ENCODE peak calls at places on chromosomes 13 and 19, in four cellular contexts. One of them, this sample, is unnamed.

GRCh38 chr19:15864824-15865223 is 33.0 kb downstream of the CYP4F2 start:
- DNase-seq in GM23338: no peak
- DNase-seq in MCF 10A: no peak
- DNase-seq in progenitor cell of endocrine pancreas: no peak
- DNase-seq in this sample: no peak

GRCh38 chr13:43303040-43303729 is 279.8 kb downstream of the DNAJC15 start:
- DNase-seq in GM23338: peak
- DNase-seq in MCF 10A: peak
- DNase-seq in progenitor cell of endocrine pancreas: peak
- DNase-seq in this sample: peak

GRCh38 chr19:39913682-39914333 is 20.6 kb downstream of the FCGBP start:
- DNase-seq in GM23338: no peak
- DNase-seq in MCF 10A: no peak
- DNase-seq in progenitor cell of endocrine pancreas: no peak
- DNase-seq in this sample: no peak

GRCh38 chr19:23777216-23777615 is 18.5 kb upstream of the ZNF681 start:
- DNase-seq in GM23338: no peak
- DNase-seq in MCF 10A: no peak
- DNase-seq in progenitor cell of endocrine pancreas: no peak
- DNase-seq in this sample: no peak

GRCh38 chr19:52600639-52601024 is 30.5 kb downstream of the ZNF701 start:
- DNase-seq in GM23338: peak
- DNase-seq in MCF 10A: no peak
- DNase-seq in progenitor cell of endocrine pancreas: peak
- DNase-seq in this sample: no peak

GRCh38 chr13:82791035-82791434 is 1091.2 kb downstream of the SLITRK1 start:
- DNase-seq in GM23338: no peak
- DNase-seq in MCF 10A: peak
- DNase-seq in progenitor cell of endocrine pancreas: no peak
- DNase-seq in this sample: no peak

GRCh38 chr19:46812898-46813569 is 24.6 kb upstream of the SLC1A5 start:
- DNase-seq in GM23338: no peak
- DNase-seq in MCF 10A: no peak
- DNase-seq in progenitor cell of endocrine pancreas: no peak
- DNase-seq in this sample: peak

GRCh38 chr19:9986787-9987281 is 23.5 kb downstream of the COL5A3 start:
- DNase-seq in GM23338: peak
- DNase-seq in MCF 10A: no peak
- DNase-seq in progenitor cell of endocrine pancreas: no peak
- DNase-seq in this sample: no peak

GRCh38 chr19:42568006-42568405 is 26.7 kb downstream of the CEACAM8 start:
- DNase-seq in GM23338: no peak
- DNase-seq in MCF 10A: no peak
- DNase-seq in progenitor cell of endocrine pancreas: no peak
- DNase-seq in this sample: no peak

GRCh38 chr19:49455729-49456128 is 2.7 kb downstream of the ALDH16A1 start:
- DNase-seq in GM23338: no peak
- DNase-seq in MCF 10A: peak
- DNase-seq in progenitor cell of endocrine pancreas: no peak
- DNase-seq in this sample: no peak

GRCh38 chr13:42696191-42696590 is 85.2 kb upstream of the FAM216B start:
- DNase-seq in GM23338: no peak
- DNase-seq in MCF 10A: peak
- DNase-seq in progenitor cell of endocrine pancreas: no peak
- DNase-seq in this sample: no peak

GRCh38 chr13:112619730-112620639 is 32.0 kb upstream of the TUBGCP3 start:
- DNase-seq in GM23338: peak
- DNase-seq in MCF 10A: no peak
- DNase-seq in progenitor cell of endocrine pancreas: peak
- DNase-seq in this sample: peak

GRCh38 chr19:4399871-4400768 is at the start of gene SH3GL1:
- DNase-seq in GM23338: peak
- DNase-seq in MCF 10A: peak
- DNase-seq in progenitor cell of endocrine pancreas: peak
- DNase-seq in this sample: peak

GRCh38 chr19:44789943-44790467 is 12.3 kb downstream of the CBLC start:
- DNase-seq in GM23338: no peak
- DNase-seq in MCF 10A: no peak
- DNase-seq in progenitor cell of endocrine pancreas: no peak
- DNase-seq in this sample: no peak

GRCh38 chr13:60351326-60351725 is 45.7 kb upstream of the TDRD3 start:
- DNase-seq in GM23338: no peak
- DNase-seq in MCF 10A: peak
- DNase-seq in progenitor cell of endocrine pancreas: no peak
- DNase-seq in this sample: no peak

GRCh38 chr19:38878575-38879399 is 712 bp upstream of the RINL start:
- DNase-seq in GM23338: peak
- DNase-seq in MCF 10A: no peak
- DNase-seq in progenitor cell of endocrine pancreas: no peak
- DNase-seq in this sample: no peak

GRCh38 chr13:109344552-109345157 is 441.7 kb downstream of the IRS2 start:
- DNase-seq in GM23338: no peak
- DNase-seq in MCF 10A: peak
- DNase-seq in progenitor cell of endocrine pancreas: no peak
- DNase-seq in this sample: no peak

GRCh38 chr13:94318418-94318817 is 161.1 kb downstream of the DCT start:
- DNase-seq in GM23338: no peak
- DNase-seq in MCF 10A: no peak
- DNase-seq in progenitor cell of endocrine pancreas: no peak
- DNase-seq in this sample: no peak

GRCh38 chr13:106573855-106574254 is 5.9 kb upstream of the ARGLU1 start:
- DNase-seq in GM23338: no peak
- DNase-seq in MCF 10A: peak
- DNase-seq in progenitor cell of endocrine pancreas: no peak
- DNase-seq in this sample: no peak

GRCh38 chr13:114264886-114265611 is 16.4 kb upstream of the UPF3A start:
- DNase-seq in GM23338: no peak
- DNase-seq in MCF 10A: no peak
- DNase-seq in progenitor cell of endocrine pancreas: no peak
- DNase-seq in this sample: no peak

GRCh38 chr13:66210677-66211076 is 1019.5 kb downstream of the PCDH9 start:
- DNase-seq in GM23338: no peak
- DNase-seq in MCF 10A: peak
- DNase-seq in progenitor cell of endocrine pancreas: no peak
- DNase-seq in this sample: no peak

GRCh38 chr13:110187501-110188161 is 119.3 kb downstream of the COL4A1 start:
- DNase-seq in GM23338: no peak
- DNase-seq in MCF 10A: peak
- DNase-seq in progenitor cell of endocrine pancreas: no peak
- DNase-seq in this sample: no peak

GRCh38 chr19:40313229-40313983 is 28.3 kb upstream of the AKT2 start:
- DNase-seq in GM23338: no peak
- DNase-seq in MCF 10A: no peak
- DNase-seq in progenitor cell of endocrine pancreas: no peak
- DNase-seq in this sample: no peak

GRCh38 chr13:34942732-34943674 is 933 bp downstream of the NBEA start:
- DNase-seq in GM23338: peak
- DNase-seq in MCF 10A: no peak
- DNase-seq in progenitor cell of endocrine pancreas: peak
- DNase-seq in this sample: peak

GRCh38 chr13:89282241-89282640 is 1611.1 kb downstream of the SLITRK5 start:
- DNase-seq in GM23338: no peak
- DNase-seq in MCF 10A: no peak
- DNase-seq in progenitor cell of endocrine pancreas: no peak
- DNase-seq in this sample: no peak

GRCh38 chr19:44648536-44649370 is 5.0 kb downstream of the PVR start:
- DNase-seq in GM23338: no peak
- DNase-seq in MCF 10A: peak
- DNase-seq in progenitor cell of endocrine pancreas: no peak
- DNase-seq in this sample: no peak

GRCh38 chr13:70795484-70795883 is 687.2 kb upstream of the KLHL1 start:
- DNase-seq in GM23338: no peak
- DNase-seq in MCF 10A: no peak
- DNase-seq in progenitor cell of endocrine pancreas: no peak
- DNase-seq in this sample: no peak

GRCh38 chr13:70792121-70792520 is 683.9 kb upstream of the KLHL1 start:
- DNase-seq in GM23338: peak
- DNase-seq in MCF 10A: no peak
- DNase-seq in progenitor cell of endocrine pancreas: no peak
- DNase-seq in this sample: no peak
- TF ChIP-seq CTCF in GM23338: peak
- TF ChIP-seq CTCF in MCF 10A: no peak
- TF ChIP-seq CTCF in progenitor cell of endocrine pancreas: no peak
- TF ChIP-seq CTCF in this sample: no peak

DNA sequence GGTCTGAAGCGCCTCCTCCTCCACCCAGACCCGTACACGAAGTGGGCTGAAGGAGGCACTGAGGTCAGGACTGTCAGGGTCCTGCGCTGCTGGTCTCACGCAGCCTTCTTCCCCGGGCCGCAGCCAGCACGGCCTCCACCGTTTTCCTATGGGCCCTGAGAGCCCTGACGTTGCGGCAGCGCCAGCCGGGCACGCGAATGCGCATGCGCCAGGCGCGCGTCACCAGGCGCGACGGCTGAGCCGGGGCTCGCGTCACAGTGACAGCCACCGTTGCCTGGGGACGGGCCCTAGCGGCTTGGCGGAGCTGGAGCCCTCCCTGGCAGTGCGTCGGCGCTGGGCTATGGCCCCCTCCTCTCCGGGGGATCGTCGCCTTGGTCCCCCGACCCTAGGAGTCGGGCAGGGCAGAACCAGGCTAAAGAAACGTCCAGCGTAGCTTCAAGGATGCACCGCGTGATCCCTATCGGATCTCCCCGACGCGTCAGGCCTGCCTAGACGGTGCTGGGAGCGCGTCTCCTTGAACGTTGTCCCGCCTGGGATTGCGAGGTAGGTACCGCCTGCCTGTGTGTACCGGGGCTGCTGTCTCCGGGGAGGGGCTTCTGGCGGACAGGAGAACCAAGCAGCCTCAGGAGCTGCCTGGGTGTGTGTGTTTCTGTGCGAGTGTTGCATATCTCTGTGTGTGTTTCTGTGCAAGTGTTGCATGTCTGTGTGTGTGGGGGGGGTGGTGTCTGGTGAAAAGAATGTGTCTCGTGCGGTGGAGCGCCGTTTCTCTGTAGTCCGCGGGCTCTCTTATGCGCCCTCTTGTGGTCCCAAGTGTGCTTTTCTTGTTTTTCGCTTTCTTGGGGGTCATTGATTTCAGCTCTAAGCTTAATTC is 43.2 kb downstream of the ZNF571 start:
- DNase-seq in GM23338: peak
- DNase-seq in MCF 10A: no peak
- DNase-seq in progenitor cell of endocrine pancreas: no peak
- DNase-seq in this sample: no peak
- TF ChIP-seq CTCF in GM23338: peak
- TF ChIP-seq CTCF in MCF 10A: no peak
- TF ChIP-seq CTCF in progenitor cell of endocrine pancreas: no peak
- TF ChIP-seq CTCF in this sample: no peak

DNA sequence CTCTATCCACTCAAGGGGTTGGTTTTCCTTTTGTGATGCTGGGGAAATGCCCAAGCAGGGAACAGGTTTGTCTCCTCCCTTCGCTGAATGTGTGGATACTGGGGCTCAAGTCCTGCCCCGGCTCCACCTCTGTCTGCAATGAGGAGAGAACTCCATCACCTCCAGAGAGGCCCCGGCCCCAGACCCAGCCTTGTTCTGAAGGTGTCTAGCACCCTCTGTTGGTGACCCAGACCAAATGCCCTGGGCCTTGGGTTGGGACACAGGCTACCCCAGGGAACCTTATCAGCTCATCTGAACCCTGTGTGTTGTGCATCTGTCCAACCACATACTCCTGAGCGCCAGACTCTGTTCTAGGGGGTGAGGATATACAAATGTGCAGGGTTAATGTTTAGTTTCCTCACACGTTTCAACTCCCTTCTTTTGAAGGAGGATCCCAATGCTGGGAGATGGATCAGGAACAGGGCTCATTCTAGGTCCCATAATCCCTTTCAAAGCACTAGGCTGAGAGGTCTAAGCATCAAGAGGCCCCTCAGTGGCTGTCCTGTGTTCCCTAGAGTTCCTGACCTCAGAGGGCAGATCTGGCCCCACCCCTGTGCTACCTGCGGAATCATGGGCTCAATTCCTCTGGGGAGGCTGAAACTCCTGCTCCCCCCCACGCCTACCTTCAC is 112.5 kb upstream of the SLC7A1 start:
- DNase-seq in GM23338: peak
- DNase-seq in MCF 10A: peak
- DNase-seq in progenitor cell of endocrine pancreas: no peak
- DNase-seq in this sample: no peak
- TF ChIP-seq CTCF in GM23338: peak
- TF ChIP-seq CTCF in MCF 10A: peak
- TF ChIP-seq CTCF in progenitor cell of endocrine pancreas: peak
- TF ChIP-seq CTCF in this sample: peak

DNA sequence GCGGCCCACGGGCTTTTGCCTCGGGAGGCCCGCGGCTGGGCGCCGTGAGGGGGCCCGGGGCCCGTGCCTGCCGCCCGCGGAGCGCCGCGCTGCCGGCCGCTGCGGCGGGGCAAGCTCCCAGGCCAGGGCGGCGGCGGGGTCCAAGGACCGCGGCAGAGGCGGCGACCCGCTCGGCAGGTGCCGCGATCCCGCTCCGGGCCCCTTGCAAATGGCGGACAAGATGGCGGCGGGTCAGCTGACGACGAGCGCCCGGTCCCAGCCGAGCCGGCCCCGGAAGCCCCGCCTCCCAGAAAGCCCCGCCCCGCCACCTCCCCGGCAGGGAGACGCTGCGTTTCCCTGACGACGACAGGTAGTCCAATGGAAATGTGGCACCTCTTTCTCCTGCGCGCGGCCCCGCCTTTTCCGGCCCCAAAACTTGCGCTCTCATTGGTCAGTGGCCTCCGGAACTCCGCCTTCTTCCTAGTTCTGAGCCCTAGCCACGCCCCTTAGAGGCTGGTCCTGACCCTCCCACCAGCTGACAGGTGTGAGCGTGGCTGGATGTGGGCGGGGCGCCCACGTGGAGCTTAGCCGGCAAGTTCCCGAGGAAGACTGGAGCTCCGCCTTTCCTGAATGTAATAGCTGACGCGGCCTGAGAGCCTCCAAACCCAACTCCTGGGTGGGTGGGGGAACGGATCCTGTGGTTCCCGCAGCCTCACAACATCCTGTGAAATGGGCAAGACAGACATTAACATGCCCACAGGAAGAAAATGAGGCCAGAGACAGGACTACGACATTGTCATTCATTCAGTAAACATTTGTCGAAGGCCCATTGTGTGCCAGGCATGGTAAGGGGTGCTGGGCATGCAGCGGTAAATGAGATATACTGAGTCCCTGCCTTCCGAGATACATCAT is at the start of gene AP3D1:
- DNase-seq in GM23338: peak
- DNase-seq in MCF 10A: peak
- DNase-seq in progenitor cell of endocrine pancreas: peak
- DNase-seq in this sample: peak
- TF ChIP-seq CTCF in GM23338: no peak
- TF ChIP-seq CTCF in MCF 10A: no peak
- TF ChIP-seq CTCF in progenitor cell of endocrine pancreas: no peak
- TF ChIP-seq CTCF in this sample: no peak